ENCODE peak calls at places on chromosome 1, in four cellular contexts. U, B, J and V are unnamed samples.

GRCh38 chr1:39720094-39720999 is 18.3 kb upstream of the PPIE start:
- DNase-seq in U (peak), B (peak), J (no peak), V (no peak)

GRCh38 chr1:30120268-30121000 is 603.0 kb downstream of the MATN1 start:
- DNase-seq in U (no peak), B (no peak), J (no peak), V (no peak)

GRCh38 chr1:15508700-15509487 is 15.1 kb downstream of the CASP9 start:
- DNase-seq in U (no peak), B (no peak), J (no peak), V (peak)

GRCh38 chr1:203124546-203125317 is 2.8 kb upstream of the ADORA1 start:
- DNase-seq in U (no peak), B (no peak), J (no peak), V (no peak)

GRCh38 chr1:170790651-170791071 is 126.7 kb downstream of the PRRX1 start:
- DNase-seq in U (no peak), B (no peak), J (no peak), V (no peak)

GRCh38 chr1:173112129-173112528 is 61.4 kb upstream of the TNFSF18 start:
- DNase-seq in U (no peak), B (no peak), J (peak), V (no peak)

GRCh38 chr1:164637461-164638375 is 78.7 kb downstream of the PBX1 start:
- DNase-seq in U (no peak), B (peak), J (no peak), V (no peak)

GRCh38 chr1:22277662-22278061 is 134.8 kb upstream of the WNT4 start:
- DNase-seq in U (no peak), B (no peak), J (no peak), V (no peak)

GRCh38 chr1:13996334-13996733 is 296.3 kb downstream of the PRDM2 start:
- DNase-seq in U (no peak), B (no peak), J (no peak), V (peak)

GRCh38 chr1:178625695-178626094 is 99.3 kb upstream of the RALGPS2 start:
- DNase-seq in U (no peak), B (no peak), J (no peak), V (no peak)

GRCh38 chr1:33392639-33393038 is 38.3 kb downstream of the PHC2 start:
- DNase-seq in U (peak), B (peak), J (no peak), V (no peak)

GRCh38 chr1:212346586-212346985 is 61.4 kb downstream of the PPP2R5A start:
- DNase-seq in U (no peak), B (no peak), J (no peak), V (no peak)

GRCh38 chr1:45346473-45346872 is 6.2 kb upstream of the MUTYH start:
- DNase-seq in U (no peak), B (no peak), J (no peak), V (no peak)

GRCh38 chr1:220810179-220810653 is 23.5 kb downstream of the MTARC1 start:
- DNase-seq in U (peak), B (peak), J (peak), V (no peak)

GRCh38 chr1:206456577-206457375 is 13.5 kb upstream of the IKBKE start:
- DNase-seq in U (no peak), B (no peak), J (no peak), V (no peak)
- TF ChIP-seq NRF1 in U (no peak), B (no peak), J (no peak), V (no peak)

DNA sequence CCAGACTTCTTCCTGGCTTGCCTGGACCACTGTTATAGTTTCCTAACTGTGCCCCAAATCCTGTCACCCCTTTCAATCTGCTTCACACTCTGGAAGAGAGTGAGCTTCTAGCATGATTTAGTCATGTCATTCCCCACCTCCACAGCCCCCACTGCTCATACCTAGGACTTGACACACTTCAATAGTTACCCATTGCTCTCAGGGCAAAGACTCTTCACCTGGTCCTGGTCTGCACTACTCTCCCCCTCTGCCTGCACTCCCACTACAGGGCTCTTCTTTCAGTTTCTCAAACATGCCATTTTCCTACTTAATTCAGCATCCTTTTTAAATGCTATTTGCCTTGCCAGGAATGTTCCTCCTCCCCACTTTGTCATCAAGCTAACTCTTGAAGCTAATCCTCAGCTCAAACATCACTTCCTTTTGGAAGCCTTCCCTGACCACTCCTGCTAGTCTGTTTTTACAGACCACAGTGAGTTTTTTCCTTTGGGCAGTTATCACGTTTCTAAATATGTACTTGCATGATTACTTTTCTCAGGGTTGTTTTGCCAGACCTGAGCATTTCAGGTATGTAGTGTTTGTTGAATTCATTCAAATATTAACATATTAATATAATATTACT is 24.7 kb downstream of the CYP2J2 start:
- DNase-seq in U (no peak), B (no peak), J (no peak), V (no peak)
- TF ChIP-seq NRF1 in U (no peak), B (no peak), J (no peak), V (no peak)

DNA sequence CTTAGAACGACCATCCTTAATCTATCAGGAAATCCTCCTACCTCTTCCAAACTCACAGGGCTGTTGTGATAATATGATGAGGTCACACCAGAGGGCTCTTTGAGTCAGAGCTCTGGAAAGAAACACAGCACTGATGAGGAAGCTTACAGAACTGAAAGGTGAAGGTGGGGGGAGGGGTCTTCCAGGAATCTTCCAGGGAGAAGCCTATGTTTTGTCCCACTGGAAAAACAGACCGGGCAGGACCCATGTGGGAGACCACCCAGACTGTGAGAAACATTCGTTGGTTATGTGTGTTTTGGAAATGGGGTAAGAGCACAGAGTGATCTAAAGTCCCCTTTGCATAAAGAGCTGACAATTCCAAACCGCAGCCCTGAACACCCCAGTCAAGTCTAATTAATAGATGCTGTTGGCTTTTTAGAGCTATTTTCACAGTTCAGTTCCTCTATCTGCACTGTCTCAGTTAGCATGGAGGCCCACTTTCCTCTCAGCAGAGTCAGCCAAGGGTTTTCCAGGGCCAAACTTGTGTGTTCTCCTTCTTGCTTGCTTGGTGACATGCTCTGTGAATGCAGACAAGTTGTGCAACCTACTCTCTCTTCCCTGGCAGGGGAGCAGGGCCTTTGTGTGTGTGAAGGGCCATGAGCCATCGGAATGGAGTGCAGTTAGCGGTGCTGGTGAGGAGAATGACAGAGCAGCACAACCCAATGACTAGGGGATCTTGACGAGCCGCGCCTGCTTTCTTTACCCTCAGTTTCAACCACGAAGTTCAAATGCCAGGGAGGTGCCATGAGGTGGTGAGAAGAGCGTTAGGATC is 12.3 kb downstream of the PHLDA3 start:
- DNase-seq in U (peak), B (no peak), J (no peak), V (no peak)
- TF ChIP-seq NRF1 in U (no peak), B (no peak), J (no peak), V (no peak)

GRCh38 chr1:7366286-7366954 is 404.7 kb upstream of the VAMP3 start:
- DNase-seq in U (no peak), B (no peak), J (no peak), V (no peak)
- TF ChIP-seq NRF1 in U (no peak), B (no peak), J (no peak), V (no peak)

DNA sequence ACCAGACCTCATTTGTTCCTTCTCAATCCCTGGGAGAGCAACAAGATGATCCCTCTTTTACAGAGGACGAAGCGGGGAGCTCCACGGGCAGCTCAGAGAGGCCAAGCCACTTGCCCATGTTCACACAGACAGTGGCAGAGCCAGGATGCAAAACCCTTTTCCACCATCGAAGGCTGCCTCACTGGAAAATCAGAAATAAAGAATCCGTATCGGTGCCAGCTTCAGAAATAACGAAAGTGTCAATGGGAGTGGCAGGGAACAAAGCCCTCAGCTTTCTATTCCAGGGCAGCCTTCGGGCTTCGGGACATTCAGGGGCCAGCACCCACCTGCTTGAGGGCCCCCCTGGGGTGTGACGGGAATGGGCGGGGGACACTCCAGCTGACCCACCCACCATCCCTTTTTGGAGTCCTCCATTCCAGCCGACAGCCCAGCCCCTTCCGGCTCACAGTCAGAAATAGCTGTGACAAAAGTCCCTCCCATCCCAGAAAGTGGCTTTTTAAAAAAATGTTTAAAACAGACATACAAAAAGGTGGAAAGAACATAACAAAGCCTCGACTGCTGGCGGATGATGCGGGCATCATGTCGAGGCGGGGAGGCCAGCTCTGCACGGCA is 6.0 kb downstream of the IFFO2 start:
- DNase-seq in U (no peak), B (no peak), J (no peak), V (no peak)
- TF ChIP-seq NRF1 in U (no peak), B (no peak), J (no peak), V (no peak)

GRCh38 chr1:59089922-59090457 is 206.9 kb upstream of the FGGY start:
- DNase-seq in U (no peak), B (no peak), J (no peak), V (no peak)
- TF ChIP-seq NRF1 in U (no peak), B (no peak), J (no peak), V (no peak)

GRCh38 chr1:236313412-236313811 is 31.7 kb upstream of the ERO1B start:
- DNase-seq in U (no peak), B (no peak), J (no peak), V (no peak)

GRCh38 chr1:236308827-236309226 is 27.1 kb upstream of the ERO1B start:
- DNase-seq in U (no peak), B (no peak), J (no peak), V (no peak)

GRCh38 chr1:236307437-236307836 is 25.7 kb upstream of the ERO1B start:
- DNase-seq in U (no peak), B (no peak), J (no peak), V (no peak)

GRCh38 chr1:236315092-236315491 is 33.3 kb upstream of the ERO1B start:
- DNase-seq in U (no peak), B (no peak), J (no peak), V (no peak)

GRCh38 chr1:236311040-236311439 is 29.3 kb upstream of the ERO1B start:
- DNase-seq in U (no peak), B (no peak), J (no peak), V (no peak)
- TF ChIP-seq NRF1 in U (no peak), B (no peak), J (no peak), V (no peak)

GRCh38 chr1:26768755-26769154 is 19.0 kb upstream of the PIGV start:
- DNase-seq in U (no peak), B (no peak), J (no peak), V (no peak)
- TF ChIP-seq NRF1 in U (no peak), B (no peak), J (no peak), V (no peak)

DNA sequence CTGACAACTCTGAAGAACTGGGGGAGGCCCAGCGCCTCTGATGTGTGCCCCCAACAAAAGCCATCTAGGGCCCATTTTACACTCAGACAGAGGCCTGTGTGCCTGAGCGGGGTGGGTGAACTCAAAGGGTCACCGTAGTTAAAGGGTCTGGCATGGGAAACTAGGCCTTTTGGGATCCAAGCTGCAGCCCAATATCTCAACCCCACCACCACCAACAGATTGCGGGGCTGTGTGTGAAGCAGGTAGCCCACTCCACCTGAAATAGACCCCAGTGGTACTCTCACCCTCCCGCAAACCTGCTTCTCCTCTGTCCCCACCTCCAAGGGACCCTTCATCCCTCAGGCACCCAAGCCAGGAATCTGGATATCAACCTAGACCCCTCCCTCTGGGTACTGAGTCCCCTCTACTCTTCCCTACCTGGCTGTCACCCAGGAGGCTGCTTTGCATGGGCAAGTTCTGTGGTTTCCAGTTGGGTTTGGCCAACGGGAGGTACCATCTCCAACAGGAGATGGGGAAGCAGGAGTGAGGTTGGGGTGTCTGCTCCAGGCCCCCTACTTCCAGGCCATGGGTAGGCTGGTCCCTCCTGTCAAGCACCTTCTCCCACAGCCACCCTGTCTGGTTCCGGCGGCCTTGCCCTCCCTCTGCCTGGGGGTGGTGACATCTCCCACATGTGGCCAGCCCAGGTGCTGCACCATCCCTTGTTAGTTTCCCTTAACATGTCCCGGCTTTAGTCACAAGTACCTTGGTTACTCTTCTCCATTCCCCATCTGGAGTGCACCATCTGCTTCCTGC is 35.2 kb upstream of the LRP8 start:
- DNase-seq in U (peak), B (no peak), J (no peak), V (no peak)
- TF ChIP-seq NRF1 in U (no peak), B (no peak), J (no peak), V (no peak)

DNA sequence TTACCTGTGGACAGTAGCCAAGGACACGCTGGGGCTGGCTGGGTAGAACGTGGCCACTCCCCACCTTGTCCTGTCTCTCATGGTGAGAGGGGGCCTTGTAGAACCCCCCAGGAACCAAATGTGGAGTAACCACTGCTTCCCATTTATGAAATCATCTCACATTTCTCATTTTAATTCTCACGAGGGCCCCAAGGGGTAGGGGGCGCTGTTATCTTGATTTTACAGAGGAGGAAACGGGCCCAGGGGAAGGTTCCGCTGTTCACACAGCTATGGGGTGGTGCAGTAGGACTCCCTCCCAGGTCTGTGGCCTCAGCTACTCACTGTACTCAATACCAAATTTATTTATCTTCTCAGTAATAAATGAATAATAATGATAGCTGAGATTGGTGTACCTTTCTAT is 5.5 kb downstream of the SMPDL3B start:
- DNase-seq in U (peak), B (peak), J (no peak), V (peak)
- TF ChIP-seq NRF1 in U (no peak), B (no peak), J (no peak), V (no peak)